ENCODE peak calls at places on chromosomes 11 and 22, in four cellular contexts. E is substantia nigra; U is CD8-positive, alpha-beta memory T cell; K is IMR-90. I is an unnamed sample.

GRCh38 chr11:44596541-44597276 is 31.2 kb downstream of the CD82 start:
- DNase-seq in E (no peak), U (peak), K (no peak), I (peak)

GRCh38 chr11:2805388-2806057 is 80.1 kb downstream of the CDKN1C start:
- DNase-seq in E (no peak), U (no peak), K (no peak), I (peak)

GRCh38 chr22:19149047-19149883 is 827 bp downstream of the GSC2 start:
- DNase-seq in E (no peak), U (no peak), K (no peak), I (no peak)

GRCh38 chr11:117663826-117664225 is 133.2 kb downstream of the DSCAML1 start:
- DNase-seq in E (peak), U (no peak), K (no peak), I (peak)

GRCh38 chr11:86459682-86460460 is 85.2 kb downstream of the CCDC81 start:
- DNase-seq in E (no peak), U (no peak), K (peak), I (no peak)

GRCh38 chr11:35427158-35427557 is 7.8 kb upstream of the SLC1A2 start:
- DNase-seq in E (no peak), U (no peak), K (peak), I (no peak)

GRCh38 chr11:72373163-72373562 is 61.2 kb downstream of the CLPB start:
- DNase-seq in E (no peak), U (no peak), K (no peak), I (no peak)

GRCh38 chr11:126060651-126061220 is 1.9 kb downstream of the CDON start:
- DNase-seq in E (no peak), U (no peak), K (no peak), I (no peak)

GRCh38 chr11:86108146-86108545 is 39.3 kb upstream of the PICALM start:
- DNase-seq in E (no peak), U (no peak), K (no peak), I (peak)

GRCh38 chr22:20986365-20986764 is 4.3 kb downstream of the LZTR1 start:
- DNase-seq in E (no peak), U (no peak), K (no peak), I (no peak)

GRCh38 chr11:117875397-117876048 is 935 bp downstream of the FXYD6 start:
- DNase-seq in E (no peak), U (peak), K (no peak), I (peak)

GRCh38 chr11:112391086-112391485 is 130.4 kb upstream of the PLET1 start:
- DNase-seq in E (no peak), U (no peak), K (no peak), I (no peak)

GRCh38 chr11:68983816-68984215 is 3.0 kb upstream of the MRGPRD start:
- DNase-seq in E (no peak), U (no peak), K (no peak), I (no peak)

GRCh38 chr11:46352063-46352841 is 5.0 kb downstream of the DGKZ start:
- DNase-seq in E (no peak), U (peak), K (no peak), I (peak)

GRCh38 chr22:29626497-29627195 is 23.2 kb downstream of the NF2 start:
- DNase-seq in E (no peak), U (no peak), K (peak), I (no peak)

GRCh38 chr22:19983701-19984100 is 32.9 kb downstream of the ARVCF start:
- DNase-seq in E (peak), U (no peak), K (no peak), I (no peak)

GRCh38 chr22:31084811-31085492 is 3.8 kb downstream of the SMTN start:
- DNase-seq in E (peak), U (peak), K (peak), I (peak)

GRCh38 chr11:64629796-64630562 is 39.0 kb downstream of the SLC22A12 start:
- DNase-seq in E (no peak), U (no peak), K (no peak), I (peak)

GRCh38 chr22:30225220-30225922 is 21.2 kb downstream of the LIF start:
- DNase-seq in E (no peak), U (no peak), K (no peak), I (no peak)

GRCh38 chr22:33272866-33273265 is 214.7 kb upstream of the SYN3 start:
- DNase-seq in E (no peak), U (no peak), K (no peak), I (no peak)

GRCh38 chr11:35364101-35364780 is 55.1 kb downstream of the SLC1A2 start:
- DNase-seq in E (no peak), U (no peak), K (peak), I (no peak)

GRCh38 chr11:61922539-61922938 is 5.2 kb upstream of the RAB3IL1 start:
- DNase-seq in E (no peak), U (no peak), K (peak), I (no peak)

GRCh38 chr11:102280237-102280833 is 36.9 kb upstream of the BIRC3 start:
- DNase-seq in E (no peak), U (no peak), K (no peak), I (no peak)

GRCh38 chr11:29029452-29029851 is 921.3 kb downstream of the METTL15 start:
- DNase-seq in E (no peak), U (no peak), K (no peak), I (no peak)

GRCh38 chr11:116991491-116991890 is 106.7 kb downstream of the SIK3 start:
- DNase-seq in E (no peak), U (no peak), K (no peak), I (no peak)

GRCh38 chr11:27201454-27202302 is 161.1 kb downstream of the BBOX1 start:
- DNase-seq in E (no peak), U (no peak), K (peak), I (peak)

GRCh38 chr22:48361099-48361639 is 1466.5 kb downstream of the BRD1 start:
- DNase-seq in E (no peak), U (no peak), K (no peak), I (no peak)

GRCh38 chr22:25746012-25746373 is 4.0 kb downstream of the MYO18B start:
- DNase-seq in E (no peak), U (no peak), K (peak), I (no peak)

GRCh38 chr11:131746201-131746600 is 375.8 kb downstream of the NTM start:
- DNase-seq in E (no peak), U (no peak), K (no peak), I (no peak)

GRCh38 chr11:131750692-131751091 is 380.3 kb downstream of the NTM start:
- DNase-seq in E (no peak), U (no peak), K (no peak), I (no peak)

GRCh38 chr11:131748146-131749050 is 378.0 kb downstream of the NTM start:
- DNase-seq in E (peak), U (no peak), K (peak), I (peak)

GRCh38 chr11:131750152-131750551 is 379.7 kb downstream of the NTM start:
- DNase-seq in E (no peak), U (no peak), K (no peak), I (no peak)

DNA sequence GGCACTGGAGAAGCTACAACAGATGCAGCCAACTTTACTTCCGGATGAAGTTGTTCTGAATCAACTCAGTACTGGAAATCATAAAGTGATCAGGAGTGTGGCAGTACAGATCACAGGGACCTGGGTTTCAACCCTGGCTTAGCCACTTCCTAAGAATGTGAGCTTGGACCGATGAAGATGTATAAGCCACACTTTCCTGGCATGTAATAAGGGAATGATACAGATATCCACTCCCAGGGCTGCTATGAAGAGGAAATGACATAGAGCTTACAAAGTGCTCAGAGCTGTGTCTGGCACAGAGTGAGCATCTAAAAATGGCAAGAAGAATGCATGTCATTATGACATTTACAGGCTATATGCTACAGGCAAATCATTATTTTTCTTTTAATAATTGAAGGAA is 378.7 kb downstream of the NTM start:
- DNase-seq in E (no peak), U (no peak), K (peak), I (no peak)
- H3K27ac ChIP-seq in E (no peak), U (no peak), K (peak), I (no peak)

GRCh38 chr11:73972620-73973449 is 9.8 kb downstream of the UCP2 start:
- DNase-seq in E (no peak), U (no peak), K (no peak), I (no peak)

GRCh38 chr11:73971175-73971719 is 11.4 kb downstream of the UCP2 start:
- DNase-seq in E (no peak), U (peak), K (no peak), I (no peak)

GRCh38 chr11:73969991-73970800 is 12.4 kb downstream of the UCP2 start:
- DNase-seq in E (no peak), U (peak), K (no peak), I (no peak)

GRCh38 chr11:73974611-73975478 is 7.8 kb downstream of the UCP2 start:
- DNase-seq in E (no peak), U (peak), K (no peak), I (no peak)

DNA sequence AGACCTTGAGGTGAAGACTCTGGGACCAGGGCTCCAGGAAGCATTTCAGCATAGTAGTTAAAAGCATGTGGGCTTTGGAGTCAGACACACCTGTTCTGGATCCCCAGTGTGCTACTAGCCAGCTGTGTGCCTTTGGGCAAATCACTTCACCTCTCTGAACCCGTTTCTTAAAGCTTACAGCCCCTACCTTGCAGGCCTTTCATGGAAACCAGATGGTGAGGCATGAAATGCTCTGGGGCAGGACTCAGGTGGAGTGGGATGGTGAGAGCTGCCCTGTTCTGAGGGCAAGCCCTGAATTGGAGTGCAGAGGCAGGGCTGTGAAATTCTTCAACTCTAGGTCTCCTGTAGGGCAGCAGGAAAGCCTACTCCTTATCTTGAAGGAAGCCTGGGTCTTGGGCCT is 10.5 kb downstream of the UCP2 start:
- DNase-seq in E (no peak), U (peak), K (no peak), I (no peak)
- H3K27ac ChIP-seq in E (no peak), U (peak), K (no peak), I (no peak)

GRCh38 chr11:94751806-94752205 is 16.4 kb upstream of the AMOTL1 start:
- DNase-seq in E (no peak), U (no peak), K (no peak), I (no peak)

GRCh38 chr11:94753630-94754029 is 14.5 kb upstream of the AMOTL1 start:
- DNase-seq in E (no peak), U (no peak), K (no peak), I (no peak)

GRCh38 chr11:94755494-94755893 is 12.7 kb upstream of the AMOTL1 start:
- DNase-seq in E (no peak), U (no peak), K (no peak), I (no peak)

GRCh38 chr11:94754819-94755218 is 13.3 kb upstream of the AMOTL1 start:
- DNase-seq in E (no peak), U (no peak), K (no peak), I (no peak)

GRCh38 chr11:94754335-94754734 is 13.8 kb upstream of the AMOTL1 start:
- DNase-seq in E (no peak), U (no peak), K (no peak), I (no peak)
- H3K27ac ChIP-seq in E (no peak), U (no peak), K (no peak), I (no peak)

GRCh38 chr11:134454146-134454690 is 42.2 kb upstream of the B3GAT1 start:
- DNase-seq in E (no peak), U (no peak), K (no peak), I (no peak)

GRCh38 chr11:134452026-134452848 is 40.2 kb upstream of the B3GAT1 start:
- DNase-seq in E (peak), U (no peak), K (no peak), I (no peak)

GRCh38 chr11:134450186-134450585 is 38.1 kb upstream of the B3GAT1 start:
- DNase-seq in E (no peak), U (no peak), K (no peak), I (no peak)

GRCh38 chr11:134453441-134453840 is 41.4 kb upstream of the B3GAT1 start:
- DNase-seq in E (peak), U (no peak), K (no peak), I (no peak)

GRCh38 chr11:134452849-134453177 is 40.8 kb upstream of the B3GAT1 start:
- DNase-seq in E (no peak), U (no peak), K (no peak), I (no peak)
- H3K27ac ChIP-seq in E (peak), U (no peak), K (no peak), I (no peak)

DNA sequence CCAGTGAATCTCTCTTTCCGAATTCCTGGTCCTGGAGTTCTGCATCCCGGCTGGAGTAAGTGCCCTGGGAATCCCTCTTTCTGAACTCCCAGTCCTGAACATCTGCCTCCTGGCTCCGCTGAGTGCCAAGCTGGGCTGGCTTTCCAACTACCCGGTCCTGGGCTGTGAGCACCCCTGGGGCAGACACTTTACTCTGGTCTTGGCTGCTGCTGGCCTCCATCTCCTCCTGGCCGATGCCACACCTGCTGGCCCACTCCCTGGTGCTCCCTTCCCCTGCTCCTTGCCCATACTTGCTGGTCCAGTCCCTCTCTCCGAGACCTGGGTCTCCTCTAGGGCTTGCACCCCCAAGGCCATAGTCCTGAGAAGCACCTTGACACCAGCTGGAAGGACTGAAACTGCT is 14.7 kb downstream of the TNKS1BP1 start:
- DNase-seq in E (no peak), U (no peak), K (no peak), I (no peak)
- H3K27ac ChIP-seq in E (no peak), U (no peak), K (peak), I (no peak)

DNA sequence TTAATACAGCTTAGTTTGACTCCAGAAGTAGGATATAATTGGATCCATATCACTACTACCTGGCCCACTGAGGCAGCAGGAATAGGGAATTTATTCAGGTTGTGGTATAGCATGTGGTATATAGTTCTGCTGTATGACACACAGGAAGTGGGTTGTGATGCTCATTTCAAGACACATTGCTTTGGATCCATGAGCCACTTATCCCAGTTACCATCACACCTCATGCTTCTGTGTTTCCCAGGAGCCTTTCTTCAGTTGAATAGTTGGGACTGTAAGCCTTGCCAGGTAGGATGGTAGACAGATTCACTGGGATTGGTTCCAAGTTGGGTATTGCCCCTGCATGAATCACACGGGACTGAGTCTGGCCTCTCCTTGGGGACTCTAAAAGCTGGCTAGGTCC is 9.9 kb upstream of the SLC37A2 start:
- DNase-seq in E (no peak), U (no peak), K (no peak), I (no peak)
- H3K27ac ChIP-seq in E (no peak), U (no peak), K (no peak), I (no peak)